ENCODE peak calls at places on chromosomes 11 and 22, in five cellular contexts. One of them, this sample, is unnamed.

GRCh38 chr22:44108076-44108475 is 72.6 kb upstream of the PARVG start:
- DNase-seq in foreskin fibroblast: no peak
- DNase-seq in nephron progenitor cell: no peak
- DNase-seq in HL-60: no peak
- DNase-seq in osteocyte: no peak
- DNase-seq in this sample: no peak

GRCh38 chr11:30553521-30554110 is 32.5 kb downstream of the MPPED2 start:
- DNase-seq in nephron progenitor cell: no peak
- DNase-seq in HL-60: no peak
- DNase-seq in osteocyte: no peak
- DNase-seq in foreskin fibroblast: no peak
- DNase-seq in this sample: no peak

GRCh38 chr11:91792779-91793262 is 431.8 kb upstream of the FAT3 start:
- DNase-seq in nephron progenitor cell: no peak
- DNase-seq in osteocyte: no peak
- DNase-seq in HL-60: no peak
- DNase-seq in foreskin fibroblast: no peak
- DNase-seq in this sample: no peak

GRCh38 chr11:3135491-3136440 is 29.3 kb downstream of the OSBPL5 start:
- DNase-seq in foreskin fibroblast: no peak
- DNase-seq in HL-60: peak; percentile 84
- DNase-seq in nephron progenitor cell: peak; percentile 10
- DNase-seq in osteocyte: no peak
- DNase-seq in this sample: no peak

GRCh38 chr11:48538991-48539390 is 50.4 kb downstream of the OR4A47 start:
- DNase-seq in osteocyte: no peak
- DNase-seq in nephron progenitor cell: no peak
- DNase-seq in HL-60: no peak
- DNase-seq in foreskin fibroblast: no peak
- DNase-seq in this sample: no peak

GRCh38 chr11:33869511-33870422 is 22.1 kb downstream of the LMO2 start:
- DNase-seq in osteocyte: no peak
- DNase-seq in foreskin fibroblast: no peak
- DNase-seq in nephron progenitor cell: peak; percentile 72
- DNase-seq in HL-60: peak; percentile 62
- DNase-seq in this sample: no peak

GRCh38 chr11:3104961-3105790 is 48.0 kb upstream of the CARS1 start:
- DNase-seq in osteocyte: peak; percentile 80
- DNase-seq in nephron progenitor cell: no peak
- DNase-seq in foreskin fibroblast: no peak
- DNase-seq in HL-60: no peak
- DNase-seq in this sample: peak; percentile 64

GRCh38 chr11:26839911-26840705 is 118.2 kb upstream of the SLC5A12 start:
- DNase-seq in HL-60: no peak
- DNase-seq in foreskin fibroblast: no peak
- DNase-seq in nephron progenitor cell: no peak
- DNase-seq in osteocyte: no peak
- DNase-seq in this sample: no peak

GRCh38 chr11:20090654-20091374 is 69.5 kb downstream of the DBX1 start:
- DNase-seq in foreskin fibroblast: no peak
- DNase-seq in nephron progenitor cell: no peak
- DNase-seq in HL-60: no peak
- DNase-seq in osteocyte: no peak
- DNase-seq in this sample: no peak

GRCh38 chr22:26922804-26923203 is 265.4 kb downstream of the MIAT start:
- DNase-seq in osteocyte: no peak
- DNase-seq in nephron progenitor cell: peak; percentile 76
- DNase-seq in foreskin fibroblast: no peak
- DNase-seq in HL-60: no peak
- DNase-seq in this sample: no peak

GRCh38 chr11:123264431-123264780 is 69.4 kb upstream of the CLMP start:
- DNase-seq in foreskin fibroblast: no peak
- DNase-seq in osteocyte: no peak
- DNase-seq in HL-60: no peak
- DNase-seq in nephron progenitor cell: no peak
- DNase-seq in this sample: no peak

DNA sequence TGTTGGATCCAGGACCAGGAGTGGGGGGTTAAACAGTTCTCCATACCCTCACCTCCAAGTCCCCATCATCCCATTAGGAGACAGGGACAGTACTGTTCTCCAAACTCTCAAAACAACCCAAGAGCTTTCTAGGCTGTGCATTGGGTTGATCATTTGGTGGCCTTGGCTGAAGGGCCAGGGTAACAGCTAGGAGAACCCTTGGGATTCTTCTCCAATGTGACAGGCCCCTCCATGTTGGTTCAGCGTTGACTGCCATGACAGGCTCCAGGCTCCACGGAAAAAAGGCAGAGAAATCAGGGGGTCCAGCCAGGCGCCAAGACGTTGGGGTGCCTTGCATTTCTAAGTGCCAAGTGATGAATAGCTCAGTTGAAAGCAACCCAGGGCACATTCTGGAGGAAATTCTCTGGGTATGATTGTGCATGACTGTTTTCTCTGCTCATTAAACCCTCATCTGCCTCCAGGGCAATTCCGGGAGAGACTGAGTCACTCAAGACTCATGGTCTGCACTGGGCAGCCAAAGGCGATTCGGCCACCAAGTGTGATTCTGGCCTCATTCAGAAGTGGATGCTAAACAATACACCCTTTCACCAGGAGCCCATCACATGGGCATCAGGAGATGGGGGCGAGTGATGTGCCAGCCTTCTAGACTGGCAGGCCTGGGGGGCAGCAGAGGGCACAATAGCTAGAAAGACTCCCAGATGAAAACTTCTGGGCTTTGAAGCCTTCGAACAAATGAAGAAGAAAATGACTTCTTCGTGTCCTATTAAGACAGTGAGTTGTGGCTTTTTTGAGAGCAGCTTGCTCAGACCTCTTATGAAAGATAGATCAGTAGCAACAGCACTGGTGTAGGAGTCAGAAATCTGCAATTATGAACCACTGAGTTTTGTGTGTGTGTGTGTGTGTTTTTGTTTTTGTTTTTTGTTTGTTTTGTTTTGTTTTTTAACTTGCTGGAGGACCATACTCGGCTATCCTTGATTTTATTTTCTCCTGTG is 27.7 kb downstream of the CD44 start:
- DNase-seq in HL-60: no peak
- DNase-seq in osteocyte: peak; percentile 89
- DNase-seq in nephron progenitor cell: no peak
- DNase-seq in foreskin fibroblast: peak; percentile 96
- DNase-seq in this sample: no peak
- TF ChIP-seq CTCF in HL-60: no peak
- TF ChIP-seq CTCF in osteocyte: peak; percentile 18
- TF ChIP-seq CTCF in nephron progenitor cell: no peak
- TF ChIP-seq CTCF in foreskin fibroblast: no peak
- TF ChIP-seq CTCF in this sample: no peak

DNA sequence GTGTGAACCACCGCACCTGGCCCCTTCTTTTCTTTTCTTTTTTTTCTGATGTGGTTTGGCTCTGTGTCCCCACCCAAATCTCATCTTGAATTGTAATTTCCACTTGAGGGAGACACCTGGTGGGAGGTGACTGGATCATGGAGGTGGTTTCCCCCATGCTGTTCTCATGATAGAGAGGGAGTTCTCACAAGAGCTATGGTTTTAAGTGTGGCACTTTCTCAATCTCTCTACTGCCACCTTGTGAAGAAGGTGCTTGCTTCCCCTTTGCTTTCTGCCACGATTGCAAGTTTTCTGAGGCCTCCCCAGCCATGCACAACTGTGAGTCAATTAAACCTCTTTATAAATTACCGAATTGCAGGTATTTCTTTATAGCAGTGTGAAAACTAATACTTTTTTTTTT is 4.9 kb upstream of the TCN2 start:
- DNase-seq in foreskin fibroblast: no peak
- DNase-seq in HL-60: peak; percentile 40
- DNase-seq in nephron progenitor cell: no peak
- DNase-seq in osteocyte: no peak
- DNase-seq in this sample: no peak
- TF ChIP-seq CTCF in foreskin fibroblast: peak; percentile 54
- TF ChIP-seq CTCF in HL-60: no peak
- TF ChIP-seq CTCF in nephron progenitor cell: peak; percentile 12
- TF ChIP-seq CTCF in osteocyte: peak; percentile 48
- TF ChIP-seq CTCF in this sample: peak; percentile 58

GRCh38 chr11:60629399-60629798 is 70.0 kb upstream of the MS4A8 start:
- DNase-seq in nephron progenitor cell: no peak
- DNase-seq in foreskin fibroblast: no peak
- DNase-seq in osteocyte: no peak
- DNase-seq in HL-60: no peak
- DNase-seq in this sample: no peak

DNA sequence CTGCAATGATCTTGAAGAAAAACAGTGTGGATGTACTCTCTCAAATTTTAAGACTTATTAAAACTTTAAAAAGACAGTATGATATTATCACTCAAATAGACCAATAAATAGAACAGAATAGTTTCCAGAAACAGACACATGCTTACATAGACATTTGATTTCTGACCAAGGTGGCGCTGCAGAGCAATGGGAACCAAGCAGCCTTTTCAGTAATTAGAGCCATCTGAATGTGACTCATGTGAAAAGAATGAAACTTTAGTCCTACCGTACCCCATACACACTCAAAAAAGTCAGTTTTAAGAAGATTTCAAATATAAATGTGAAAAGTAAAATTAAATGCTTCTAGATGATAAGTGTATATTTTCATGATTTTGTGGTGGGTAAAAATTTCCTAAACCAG is 74.2 kb upstream of the MS4A8 start:
- DNase-seq in nephron progenitor cell: peak; percentile 19
- DNase-seq in foreskin fibroblast: no peak
- DNase-seq in HL-60: no peak
- DNase-seq in osteocyte: no peak
- DNase-seq in this sample: no peak
- TF ChIP-seq CTCF in nephron progenitor cell: no peak
- TF ChIP-seq CTCF in foreskin fibroblast: no peak
- TF ChIP-seq CTCF in HL-60: no peak
- TF ChIP-seq CTCF in osteocyte: peak; percentile 53
- TF ChIP-seq CTCF in this sample: peak; percentile 50

GRCh38 chr22:39502109-39502788 is at the start of gene MIEF1:
- DNase-seq in HL-60: peak; percentile 96
- DNase-seq in nephron progenitor cell: peak; percentile 97
- DNase-seq in osteocyte: peak; percentile 96
- DNase-seq in foreskin fibroblast: peak; percentile 94
- DNase-seq in this sample: peak; percentile 96
- TF ChIP-seq CTCF in HL-60: no peak
- TF ChIP-seq CTCF in nephron progenitor cell: no peak
- TF ChIP-seq CTCF in osteocyte: peak; percentile 28
- TF ChIP-seq CTCF in foreskin fibroblast: no peak
- TF ChIP-seq CTCF in this sample: no peak

GRCh38 chr11:76700177-76701100 is 29.9 kb upstream of the LRRC32 start:
- DNase-seq in HL-60: no peak
- DNase-seq in foreskin fibroblast: peak; percentile 96
- DNase-seq in nephron progenitor cell: peak; percentile 35
- DNase-seq in osteocyte: no peak
- DNase-seq in this sample: no peak

GRCh38 chr11:76695767-76696166 is 25.2 kb upstream of the LRRC32 start:
- DNase-seq in nephron progenitor cell: no peak
- DNase-seq in HL-60: no peak
- DNase-seq in foreskin fibroblast: no peak
- DNase-seq in osteocyte: no peak
- DNase-seq in this sample: no peak

GRCh38 chr11:76699461-76700091 is 29.0 kb upstream of the LRRC32 start:
- DNase-seq in foreskin fibroblast: peak; percentile 53
- DNase-seq in HL-60: no peak
- DNase-seq in nephron progenitor cell: no peak
- DNase-seq in osteocyte: no peak
- DNase-seq in this sample: no peak

GRCh38 chr11:76696756-76697155 is 26.2 kb upstream of the LRRC32 start:
- DNase-seq in nephron progenitor cell: no peak
- DNase-seq in osteocyte: no peak
- DNase-seq in foreskin fibroblast: no peak
- DNase-seq in HL-60: no peak
- DNase-seq in this sample: no peak

GRCh38 chr11:76698321-76699043 is 27.9 kb upstream of the LRRC32 start:
- DNase-seq in osteocyte: no peak
- DNase-seq in nephron progenitor cell: no peak
- DNase-seq in HL-60: no peak
- DNase-seq in foreskin fibroblast: no peak
- DNase-seq in this sample: no peak
- TF ChIP-seq CTCF in osteocyte: peak; percentile 31
- TF ChIP-seq CTCF in nephron progenitor cell: peak; percentile 50
- TF ChIP-seq CTCF in HL-60: no peak
- TF ChIP-seq CTCF in foreskin fibroblast: no peak
- TF ChIP-seq CTCF in this sample: peak; percentile 64

DNA sequence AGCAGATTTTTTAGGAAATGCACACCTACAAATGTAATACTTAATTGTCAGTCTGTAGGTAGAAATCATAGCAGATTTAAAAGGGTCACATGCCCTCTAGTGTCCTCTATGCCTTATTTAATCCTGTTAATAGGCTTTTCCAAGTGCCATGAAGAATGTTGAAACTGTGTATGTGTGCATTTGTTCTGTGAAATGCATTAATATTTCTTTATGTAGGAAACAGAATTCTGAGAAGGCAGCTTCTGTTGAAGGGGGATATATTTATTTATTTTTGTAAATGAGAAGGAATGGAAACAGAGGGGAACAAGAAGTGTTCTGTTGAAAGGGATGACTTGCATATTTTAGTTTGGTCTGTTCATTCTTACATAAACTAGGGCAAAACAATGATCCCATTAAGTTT is 51.0 kb downstream of the SVIP start:
- DNase-seq in HL-60: no peak
- DNase-seq in foreskin fibroblast: no peak
- DNase-seq in osteocyte: no peak
- DNase-seq in nephron progenitor cell: no peak
- DNase-seq in this sample: no peak
- TF ChIP-seq CTCF in HL-60: no peak
- TF ChIP-seq CTCF in foreskin fibroblast: no peak
- TF ChIP-seq CTCF in osteocyte: peak; percentile 16
- TF ChIP-seq CTCF in nephron progenitor cell: no peak
- TF ChIP-seq CTCF in this sample: peak; percentile 32

DNA sequence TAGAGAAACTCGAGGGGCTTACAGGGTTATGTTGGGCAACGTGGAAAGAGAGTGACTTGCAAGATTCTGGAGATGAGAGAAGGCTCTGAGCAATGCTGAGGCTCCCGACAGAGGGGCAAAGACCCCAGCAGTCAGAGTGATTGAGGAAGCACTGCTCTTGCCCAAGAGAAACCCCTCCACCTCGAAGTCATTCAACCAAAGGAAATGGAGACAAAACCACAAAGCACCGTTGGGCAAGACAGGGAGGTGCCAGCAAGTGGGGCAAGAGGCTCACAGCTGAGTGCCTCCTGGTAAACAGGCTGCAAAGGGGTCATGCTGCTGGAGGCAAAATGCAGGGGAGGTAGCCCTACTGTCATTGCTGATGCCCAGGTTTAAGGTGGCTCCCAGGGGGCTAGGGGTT is 17.9 kb upstream of the MYH9 start:
- DNase-seq in osteocyte: no peak
- DNase-seq in nephron progenitor cell: no peak
- DNase-seq in foreskin fibroblast: no peak
- DNase-seq in HL-60: peak; percentile 100
- DNase-seq in this sample: no peak
- TF ChIP-seq CTCF in osteocyte: no peak
- TF ChIP-seq CTCF in nephron progenitor cell: no peak
- TF ChIP-seq CTCF in foreskin fibroblast: no peak
- TF ChIP-seq CTCF in HL-60: no peak
- TF ChIP-seq CTCF in this sample: no peak